ENCODE peak calls at places on chromosome 12, in four cellular contexts. One of them, this sample, is unnamed.

GRCh38 chr12:3888654-3889053 is 15.5 kb upstream of the PARP11 start:
- DNase-seq in A549: no peak
- DNase-seq in SK-N-SH: no peak
- DNase-seq in HepG2: no peak
- DNase-seq in this sample: no peak

GRCh38 chr12:65122661-65123060 is 1.6 kb upstream of the WIF1 start:
- DNase-seq in SK-N-SH: no peak
- DNase-seq in HepG2: no peak
- DNase-seq in A549: no peak
- DNase-seq in this sample: no peak

GRCh38 chr12:80053048-80053790 is 46.1 kb upstream of the OTOGL start:
- DNase-seq in SK-N-SH: peak
- DNase-seq in HepG2: no peak
- DNase-seq in A549: no peak
- DNase-seq in this sample: no peak

GRCh38 chr12:67991158-67991557 is 1.9 kb downstream of the IFNG-AS1 start:
- DNase-seq in SK-N-SH: no peak
- DNase-seq in HepG2: no peak
- DNase-seq in A549: no peak
- DNase-seq in this sample: no peak

GRCh38 chr12:75011120-75011519 is 198.5 kb downstream of the KCNC2 start:
- DNase-seq in A549: no peak
- DNase-seq in HepG2: no peak
- DNase-seq in SK-N-SH: no peak
- DNase-seq in this sample: no peak

GRCh38 chr12:131692431-131692830 is 18.5 kb upstream of the SFSWAP start:
- DNase-seq in A549: no peak
- DNase-seq in SK-N-SH: no peak
- DNase-seq in HepG2: no peak
- DNase-seq in this sample: no peak

GRCh38 chr12:129357233-129357632 is 504.0 kb downstream of the GLT1D1 start:
- DNase-seq in A549: no peak
- DNase-seq in SK-N-SH: no peak
- DNase-seq in HepG2: no peak
- DNase-seq in this sample: no peak

GRCh38 chr12:91616401-91616800 is 433.8 kb upstream of the DCN start:
- DNase-seq in A549: no peak
- DNase-seq in HepG2: no peak
- DNase-seq in SK-N-SH: no peak
- DNase-seq in this sample: no peak

GRCh38 chr12:130924946-130925345 is 28.8 kb upstream of the ADGRD1 start:
- DNase-seq in HepG2: no peak
- DNase-seq in A549: no peak
- DNase-seq in SK-N-SH: no peak
- DNase-seq in this sample: no peak

GRCh38 chr12:57342207-57342691 is 88.6 kb downstream of the R3HDM2 start:
- DNase-seq in A549: peak
- DNase-seq in HepG2: no peak
- DNase-seq in SK-N-SH: peak
- DNase-seq in this sample: no peak

GRCh38 chr12:99059824-99060526 is 414.9 kb downstream of the APAF1 start:
- DNase-seq in HepG2: no peak
- DNase-seq in SK-N-SH: peak
- DNase-seq in A549: no peak
- DNase-seq in this sample: no peak

GRCh38 chr12:129911437-129912049 is 7.7 kb upstream of the TMEM132D start:
- DNase-seq in SK-N-SH: peak
- DNase-seq in HepG2: peak
- DNase-seq in A549: peak
- DNase-seq in this sample: no peak

GRCh38 chr12:115947696-115948062 is 329.8 kb downstream of the MED13L start:
- DNase-seq in A549: no peak
- DNase-seq in SK-N-SH: no peak
- DNase-seq in HepG2: no peak
- DNase-seq in this sample: no peak
- TF ChIP-seq PBX3 in A549: no peak
- TF ChIP-seq PBX3 in SK-N-SH: no peak
- TF ChIP-seq PBX3 in HepG2: no peak
- TF ChIP-seq PBX3 in this sample: no peak

GRCh38 chr12:50325890-50326391 is 42.6 kb upstream of the LIMA1 start:
- DNase-seq in SK-N-SH: no peak
- DNase-seq in HepG2: peak
- DNase-seq in A549: peak
- DNase-seq in this sample: no peak
- TF ChIP-seq PBX3 in SK-N-SH: no peak
- TF ChIP-seq PBX3 in HepG2: no peak
- TF ChIP-seq PBX3 in A549: no peak
- TF ChIP-seq PBX3 in this sample: no peak

DNA sequence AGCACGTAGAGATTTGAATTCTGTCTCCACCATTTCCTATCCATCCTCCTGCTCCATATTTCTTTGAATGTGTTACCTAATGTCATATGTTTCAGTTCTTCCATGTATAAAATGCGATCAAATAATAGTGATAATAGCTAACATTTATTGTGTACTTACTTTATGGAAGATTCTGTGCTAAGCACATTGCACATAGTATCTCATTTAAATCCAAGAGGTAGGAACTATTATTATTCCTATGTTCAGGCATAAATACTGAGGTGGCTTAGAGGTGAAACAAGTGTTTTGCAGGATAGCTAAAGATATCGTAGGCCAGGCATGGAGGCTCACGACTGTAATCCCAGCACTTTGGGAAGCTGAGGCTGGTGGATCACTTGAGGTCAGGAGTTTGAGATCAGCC is 17.5 kb upstream of the AICDA start:
- DNase-seq in A549: no peak
- DNase-seq in HepG2: no peak
- DNase-seq in SK-N-SH: no peak
- DNase-seq in this sample: no peak
- TF ChIP-seq PBX3 in A549: no peak
- TF ChIP-seq PBX3 in HepG2: no peak
- TF ChIP-seq PBX3 in SK-N-SH: no peak
- TF ChIP-seq PBX3 in this sample: no peak

GRCh38 chr12:77072833-77073495 is 7.6 kb upstream of the E2F7 start:
- DNase-seq in A549: no peak
- DNase-seq in HepG2: no peak
- DNase-seq in SK-N-SH: no peak
- DNase-seq in this sample: no peak
- TF ChIP-seq PBX3 in A549: no peak
- TF ChIP-seq PBX3 in HepG2: no peak
- TF ChIP-seq PBX3 in SK-N-SH: no peak
- TF ChIP-seq PBX3 in this sample: no peak

GRCh38 chr12:42180990-42181611 is 36.4 kb upstream of the GXYLT1 start:
- DNase-seq in SK-N-SH: no peak
- DNase-seq in HepG2: peak
- DNase-seq in A549: no peak
- DNase-seq in this sample: no peak
- TF ChIP-seq PBX3 in SK-N-SH: no peak
- TF ChIP-seq PBX3 in HepG2: no peak
- TF ChIP-seq PBX3 in A549: no peak
- TF ChIP-seq PBX3 in this sample: no peak

GRCh38 chr12:2382391-2383155 is 329.8 kb downstream of the CACNA1C start:
- DNase-seq in SK-N-SH: no peak
- DNase-seq in HepG2: no peak
- DNase-seq in A549: no peak
- DNase-seq in this sample: no peak

GRCh38 chr12:2383276-2384028 is 330.7 kb downstream of the CACNA1C start:
- DNase-seq in SK-N-SH: no peak
- DNase-seq in A549: no peak
- DNase-seq in HepG2: peak
- DNase-seq in this sample: no peak

GRCh38 chr12:2376855-2377657 is 324.3 kb downstream of the CACNA1C start:
- DNase-seq in HepG2: no peak
- DNase-seq in A549: no peak
- DNase-seq in SK-N-SH: no peak
- DNase-seq in this sample: no peak

GRCh38 chr12:2375871-2376270 is 323.1 kb downstream of the CACNA1C start:
- DNase-seq in SK-N-SH: no peak
- DNase-seq in A549: no peak
- DNase-seq in HepG2: no peak
- DNase-seq in this sample: no peak

DNA sequence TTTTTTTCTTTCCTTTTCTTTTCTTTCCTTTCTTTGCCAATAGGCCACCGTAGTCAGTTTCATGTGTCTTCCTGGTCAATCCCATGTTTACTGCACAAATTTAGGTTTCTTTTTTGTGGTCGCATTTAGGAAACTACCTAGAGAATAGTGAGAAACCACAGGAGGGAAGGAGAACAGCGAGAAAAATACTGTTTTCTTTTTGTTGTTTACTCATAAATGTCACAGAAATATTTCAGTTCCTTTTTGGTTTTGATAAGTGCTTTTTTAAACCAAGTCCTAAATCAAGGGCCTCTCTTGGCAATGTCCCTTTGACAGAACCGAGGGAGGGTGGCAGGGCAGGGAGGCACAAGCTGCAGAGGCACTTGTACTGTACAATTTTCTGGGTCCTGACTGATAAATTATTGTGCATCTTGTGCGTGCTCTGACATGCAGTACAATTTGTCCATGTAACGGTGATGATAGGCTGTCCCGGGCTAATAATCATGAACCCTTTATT is 326.1 kb downstream of the CACNA1C start:
- DNase-seq in SK-N-SH: no peak
- DNase-seq in HepG2: no peak
- DNase-seq in A549: no peak
- DNase-seq in this sample: peak
- TF ChIP-seq PBX3 in SK-N-SH: no peak
- TF ChIP-seq PBX3 in HepG2: no peak
- TF ChIP-seq PBX3 in A549: no peak
- TF ChIP-seq PBX3 in this sample: no peak

GRCh38 chr12:88494520-88494919 is 85.8 kb downstream of the KITLG start:
- DNase-seq in A549: no peak
- DNase-seq in SK-N-SH: no peak
- DNase-seq in HepG2: no peak
- DNase-seq in this sample: no peak

GRCh38 chr12:88495031-88495430 is 85.2 kb downstream of the KITLG start:
- DNase-seq in HepG2: no peak
- DNase-seq in SK-N-SH: no peak
- DNase-seq in A549: no peak
- DNase-seq in this sample: no peak

GRCh38 chr12:88493651-88494050 is 86.6 kb downstream of the KITLG start:
- DNase-seq in A549: no peak
- DNase-seq in HepG2: no peak
- DNase-seq in SK-N-SH: no peak
- DNase-seq in this sample: no peak

GRCh38 chr12:88501976-88502938 is 78.0 kb downstream of the KITLG start:
- DNase-seq in A549: no peak
- DNase-seq in HepG2: no peak
- DNase-seq in SK-N-SH: no peak
- DNase-seq in this sample: no peak

GRCh38 chr12:88496429-88497190 is 83.7 kb downstream of the KITLG start:
- DNase-seq in A549: no peak
- DNase-seq in SK-N-SH: peak
- DNase-seq in HepG2: no peak
- DNase-seq in this sample: no peak
- TF ChIP-seq PBX3 in A549: no peak
- TF ChIP-seq PBX3 in SK-N-SH: peak
- TF ChIP-seq PBX3 in HepG2: no peak
- TF ChIP-seq PBX3 in this sample: no peak

GRCh38 chr12:93006655-93007208 is 77.6 kb upstream of the EEA1 start:
- DNase-seq in SK-N-SH: no peak
- DNase-seq in HepG2: no peak
- DNase-seq in A549: no peak
- DNase-seq in this sample: no peak
- TF ChIP-seq PBX3 in SK-N-SH: no peak
- TF ChIP-seq PBX3 in HepG2: no peak
- TF ChIP-seq PBX3 in A549: no peak
- TF ChIP-seq PBX3 in this sample: no peak

GRCh38 chr12:118061011-118061875 is at the start of gene WSB2:
- DNase-seq in SK-N-SH: peak
- DNase-seq in HepG2: no peak
- DNase-seq in A549: peak
- DNase-seq in this sample: no peak

GRCh38 chr12:118061876-118062791 is 1.2 kb upstream of the WSB2 start:
- DNase-seq in SK-N-SH: peak
- DNase-seq in HepG2: no peak
- DNase-seq in A549: peak
- DNase-seq in this sample: no peak

GRCh38 chr12:118065380-118065779 is 4.4 kb upstream of the WSB2 start:
- DNase-seq in HepG2: no peak
- DNase-seq in A549: no peak
- DNase-seq in SK-N-SH: no peak
- DNase-seq in this sample: no peak

GRCh38 chr12:118063567-118064391 is 2.8 kb upstream of the WSB2 start:
- DNase-seq in HepG2: peak
- DNase-seq in A549: no peak
- DNase-seq in SK-N-SH: no peak
- DNase-seq in this sample: no peak

DNA sequence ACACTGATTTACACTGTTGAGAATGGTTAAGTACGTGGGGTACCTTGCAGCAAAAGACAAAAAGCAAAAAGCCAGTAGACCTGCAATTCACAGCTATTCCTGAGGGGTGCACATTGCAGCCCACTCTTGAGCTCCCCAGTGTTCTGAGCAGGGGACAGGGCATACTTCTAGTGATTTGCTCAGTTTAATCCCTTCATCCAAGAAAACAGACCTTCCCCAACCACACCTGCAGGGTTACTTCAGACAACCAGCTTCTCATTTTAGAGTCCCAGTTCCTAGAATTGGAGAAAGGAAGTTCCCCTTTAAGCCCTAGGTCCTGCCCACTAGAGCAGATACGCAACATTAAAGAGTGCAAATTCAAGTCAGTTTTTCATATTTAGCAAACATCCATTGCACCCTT is 3.6 kb upstream of the WSB2 start:
- DNase-seq in HepG2: no peak
- DNase-seq in A549: no peak
- DNase-seq in SK-N-SH: peak
- DNase-seq in this sample: no peak
- TF ChIP-seq PBX3 in HepG2: no peak
- TF ChIP-seq PBX3 in A549: no peak
- TF ChIP-seq PBX3 in SK-N-SH: no peak
- TF ChIP-seq PBX3 in this sample: no peak